ENCODE peak calls at places on chromosomes 3 and 15, in ten cellular contexts. One of them, this sample, is unnamed.

GRCh38 chr3:33884204-33884561 is 85.8 kb downstream of the PDCD6IP start:
- DNase-seq in astrocyte of the spinal cord: peak
- DNase-seq in NCI-H1092 treated with DMSO at 0.1 percent for 48 hours: no peak
- DNase-seq in neural crest cell: no peak
- DNase-seq in A549: peak
- DNase-seq in amniotic stem cell: no peak
- DNase-seq in GM12864: no peak
- DNase-seq in left cardiac atrium: peak
- DNase-seq in Calu3: peak
- DNase-seq in activated T-helper 1 cell treated with anti-CD3 and anti-CD28 coated beads, Interleukin-12 subunit alpha, Interleukin-12 subunit beta, Interleukin-2, Interleukin-4 antibody, amounts not matched to agents 30 ng/mL and 10 ng/mL and 1 ng/mL, durations not matched to agents 14 hours and 24 hours and 36 hours: no peak
- DNase-seq in this sample: no peak

GRCh38 chr15:70113304-70113700 is 15.6 kb upstream of the TLE3 start:
- DNase-seq in left cardiac atrium: peak
- DNase-seq in A549: no peak
- DNase-seq in astrocyte of the spinal cord: no peak
- DNase-seq in neural crest cell: no peak
- DNase-seq in amniotic stem cell: no peak
- DNase-seq in Calu3: no peak
- DNase-seq in GM12864: no peak
- DNase-seq in NCI-H1092 treated with DMSO at 0.1 percent for 48 hours: no peak
- DNase-seq in activated T-helper 1 cell treated with anti-CD3 and anti-CD28 coated beads, Interleukin-12 subunit alpha, Interleukin-12 subunit beta, Interleukin-2, Interleukin-4 antibody, amounts not matched to agents 30 ng/mL and 10 ng/mL and 1 ng/mL, durations not matched to agents 14 hours and 24 hours and 36 hours: no peak
- DNase-seq in this sample: no peak

GRCh38 chr3:48367201-48367600 is 4.8 kb upstream of the FBXW12 start:
- DNase-seq in A549: no peak
- DNase-seq in left cardiac atrium: no peak
- DNase-seq in amniotic stem cell: no peak
- DNase-seq in neural crest cell: no peak
- DNase-seq in astrocyte of the spinal cord: no peak
- DNase-seq in activated T-helper 1 cell treated with anti-CD3 and anti-CD28 coated beads, Interleukin-12 subunit alpha, Interleukin-12 subunit beta, Interleukin-2, Interleukin-4 antibody, amounts not matched to agents 30 ng/mL and 10 ng/mL and 1 ng/mL, durations not matched to agents 14 hours and 24 hours and 36 hours: no peak
- DNase-seq in NCI-H1092 treated with DMSO at 0.1 percent for 48 hours: peak
- DNase-seq in GM12864: no peak
- DNase-seq in Calu3: peak
- DNase-seq in this sample: no peak

GRCh38 chr3:116929534-116930222 is 220.1 kb downstream of the TUSC7 start:
- DNase-seq in amniotic stem cell: no peak
- DNase-seq in NCI-H1092 treated with DMSO at 0.1 percent for 48 hours: no peak
- DNase-seq in GM12864: no peak
- DNase-seq in astrocyte of the spinal cord: peak
- DNase-seq in activated T-helper 1 cell treated with anti-CD3 and anti-CD28 coated beads, Interleukin-12 subunit alpha, Interleukin-12 subunit beta, Interleukin-2, Interleukin-4 antibody, amounts not matched to agents 30 ng/mL and 10 ng/mL and 1 ng/mL, durations not matched to agents 14 hours and 24 hours and 36 hours: no peak
- DNase-seq in A549: no peak
- DNase-seq in Calu3: no peak
- DNase-seq in left cardiac atrium: no peak
- DNase-seq in neural crest cell: no peak
- DNase-seq in this sample: no peak

GRCh38 chr3:194481103-194481502 is 5.7 kb downstream of the ATP13A3 start:
- DNase-seq in left cardiac atrium: no peak
- DNase-seq in amniotic stem cell: no peak
- DNase-seq in neural crest cell: no peak
- DNase-seq in activated T-helper 1 cell treated with anti-CD3 and anti-CD28 coated beads, Interleukin-12 subunit alpha, Interleukin-12 subunit beta, Interleukin-2, Interleukin-4 antibody, amounts not matched to agents 30 ng/mL and 10 ng/mL and 1 ng/mL, durations not matched to agents 14 hours and 24 hours and 36 hours: no peak
- DNase-seq in NCI-H1092 treated with DMSO at 0.1 percent for 48 hours: no peak
- DNase-seq in astrocyte of the spinal cord: peak
- DNase-seq in Calu3: no peak
- DNase-seq in GM12864: no peak
- DNase-seq in A549: no peak
- DNase-seq in this sample: no peak

GRCh38 chr3:108127301-108127988 is 36.6 kb upstream of the CD47 start:
- DNase-seq in neural crest cell: no peak
- DNase-seq in astrocyte of the spinal cord: no peak
- DNase-seq in activated T-helper 1 cell treated with anti-CD3 and anti-CD28 coated beads, Interleukin-12 subunit alpha, Interleukin-12 subunit beta, Interleukin-2, Interleukin-4 antibody, amounts not matched to agents 30 ng/mL and 10 ng/mL and 1 ng/mL, durations not matched to agents 14 hours and 24 hours and 36 hours: peak
- DNase-seq in GM12864: peak
- DNase-seq in NCI-H1092 treated with DMSO at 0.1 percent for 48 hours: no peak
- DNase-seq in left cardiac atrium: no peak
- DNase-seq in amniotic stem cell: no peak
- DNase-seq in A549: no peak
- DNase-seq in Calu3: no peak
- DNase-seq in this sample: peak

GRCh38 chr15:39462691-39463090 is 118.2 kb upstream of the THBS1 start:
- DNase-seq in neural crest cell: no peak
- DNase-seq in NCI-H1092 treated with DMSO at 0.1 percent for 48 hours: no peak
- DNase-seq in A549: no peak
- DNase-seq in GM12864: no peak
- DNase-seq in astrocyte of the spinal cord: peak
- DNase-seq in activated T-helper 1 cell treated with anti-CD3 and anti-CD28 coated beads, Interleukin-12 subunit alpha, Interleukin-12 subunit beta, Interleukin-2, Interleukin-4 antibody, amounts not matched to agents 30 ng/mL and 10 ng/mL and 1 ng/mL, durations not matched to agents 14 hours and 24 hours and 36 hours: no peak
- DNase-seq in amniotic stem cell: no peak
- DNase-seq in Calu3: no peak
- DNase-seq in left cardiac atrium: no peak
- DNase-seq in this sample: no peak

GRCh38 chr3:37668431-37668830 is 193.2 kb upstream of the CTDSPL start:
- DNase-seq in neural crest cell: no peak
- DNase-seq in astrocyte of the spinal cord: no peak
- DNase-seq in Calu3: no peak
- DNase-seq in amniotic stem cell: no peak
- DNase-seq in activated T-helper 1 cell treated with anti-CD3 and anti-CD28 coated beads, Interleukin-12 subunit alpha, Interleukin-12 subunit beta, Interleukin-2, Interleukin-4 antibody, amounts not matched to agents 30 ng/mL and 10 ng/mL and 1 ng/mL, durations not matched to agents 14 hours and 24 hours and 36 hours: no peak
- DNase-seq in left cardiac atrium: peak
- DNase-seq in GM12864: no peak
- DNase-seq in NCI-H1092 treated with DMSO at 0.1 percent for 48 hours: no peak
- DNase-seq in A549: no peak
- DNase-seq in this sample: no peak

GRCh38 chr15:90594297-90594696 is 64.6 kb downstream of the CRTC3 start:
- DNase-seq in left cardiac atrium: peak
- DNase-seq in activated T-helper 1 cell treated with anti-CD3 and anti-CD28 coated beads, Interleukin-12 subunit alpha, Interleukin-12 subunit beta, Interleukin-2, Interleukin-4 antibody, amounts not matched to agents 30 ng/mL and 10 ng/mL and 1 ng/mL, durations not matched to agents 14 hours and 24 hours and 36 hours: peak
- DNase-seq in A549: no peak
- DNase-seq in amniotic stem cell: no peak
- DNase-seq in GM12864: no peak
- DNase-seq in astrocyte of the spinal cord: no peak
- DNase-seq in neural crest cell: no peak
- DNase-seq in Calu3: peak
- DNase-seq in NCI-H1092 treated with DMSO at 0.1 percent for 48 hours: peak
- DNase-seq in this sample: peak

GRCh38 chr15:45618813-45619212 is 16.0 kb upstream of the SQOR start:
- DNase-seq in left cardiac atrium: no peak
- DNase-seq in amniotic stem cell: no peak
- DNase-seq in GM12864: no peak
- DNase-seq in activated T-helper 1 cell treated with anti-CD3 and anti-CD28 coated beads, Interleukin-12 subunit alpha, Interleukin-12 subunit beta, Interleukin-2, Interleukin-4 antibody, amounts not matched to agents 30 ng/mL and 10 ng/mL and 1 ng/mL, durations not matched to agents 14 hours and 24 hours and 36 hours: no peak
- DNase-seq in NCI-H1092 treated with DMSO at 0.1 percent for 48 hours: peak
- DNase-seq in A549: no peak
- DNase-seq in astrocyte of the spinal cord: no peak
- DNase-seq in neural crest cell: no peak
- DNase-seq in Calu3: no peak
- DNase-seq in this sample: no peak

GRCh38 chr3:194828926-194829325 is 143.2 kb downstream of the FAM43A start:
- DNase-seq in left cardiac atrium: no peak
- DNase-seq in NCI-H1092 treated with DMSO at 0.1 percent for 48 hours: no peak
- DNase-seq in Calu3: no peak
- DNase-seq in GM12864: no peak
- DNase-seq in A549: no peak
- DNase-seq in astrocyte of the spinal cord: no peak
- DNase-seq in amniotic stem cell: no peak
- DNase-seq in activated T-helper 1 cell treated with anti-CD3 and anti-CD28 coated beads, Interleukin-12 subunit alpha, Interleukin-12 subunit beta, Interleukin-2, Interleukin-4 antibody, amounts not matched to agents 30 ng/mL and 10 ng/mL and 1 ng/mL, durations not matched to agents 14 hours and 24 hours and 36 hours: no peak
- DNase-seq in neural crest cell: no peak
- DNase-seq in this sample: no peak

GRCh38 chr15:42032376-42033213 is 11.8 kb upstream of the PLA2G4E start:
- DNase-seq in Calu3: no peak
- DNase-seq in GM12864: no peak
- DNase-seq in left cardiac atrium: no peak
- DNase-seq in activated T-helper 1 cell treated with anti-CD3 and anti-CD28 coated beads, Interleukin-12 subunit alpha, Interleukin-12 subunit beta, Interleukin-2, Interleukin-4 antibody, amounts not matched to agents 30 ng/mL and 10 ng/mL and 1 ng/mL, durations not matched to agents 14 hours and 24 hours and 36 hours: no peak
- DNase-seq in amniotic stem cell: no peak
- DNase-seq in NCI-H1092 treated with DMSO at 0.1 percent for 48 hours: no peak
- DNase-seq in astrocyte of the spinal cord: no peak
- DNase-seq in A549: no peak
- DNase-seq in neural crest cell: no peak
- DNase-seq in this sample: no peak

GRCh38 chr15:77018796-77019475 is 24.0 kb downstream of the PSTPIP1 start:
- DNase-seq in A549: no peak
- DNase-seq in amniotic stem cell: no peak
- DNase-seq in activated T-helper 1 cell treated with anti-CD3 and anti-CD28 coated beads, Interleukin-12 subunit alpha, Interleukin-12 subunit beta, Interleukin-2, Interleukin-4 antibody, amounts not matched to agents 30 ng/mL and 10 ng/mL and 1 ng/mL, durations not matched to agents 14 hours and 24 hours and 36 hours: no peak
- DNase-seq in left cardiac atrium: peak
- DNase-seq in NCI-H1092 treated with DMSO at 0.1 percent for 48 hours: no peak
- DNase-seq in astrocyte of the spinal cord: no peak
- DNase-seq in GM12864: no peak
- DNase-seq in neural crest cell: no peak
- DNase-seq in Calu3: no peak
- DNase-seq in this sample: no peak

GRCh38 chr3:10697918-10698317 is 118.1 kb upstream of the SLC6A11 start:
- DNase-seq in astrocyte of the spinal cord: no peak
- DNase-seq in Calu3: peak
- DNase-seq in amniotic stem cell: no peak
- DNase-seq in A549: no peak
- DNase-seq in activated T-helper 1 cell treated with anti-CD3 and anti-CD28 coated beads, Interleukin-12 subunit alpha, Interleukin-12 subunit beta, Interleukin-2, Interleukin-4 antibody, amounts not matched to agents 30 ng/mL and 10 ng/mL and 1 ng/mL, durations not matched to agents 14 hours and 24 hours and 36 hours: no peak
- DNase-seq in left cardiac atrium: no peak
- DNase-seq in NCI-H1092 treated with DMSO at 0.1 percent for 48 hours: no peak
- DNase-seq in neural crest cell: no peak
- DNase-seq in GM12864: no peak
- DNase-seq in this sample: no peak

GRCh38 chr15:41878355-41878699 is 15.5 kb downstream of the SPTBN5 start:
- DNase-seq in Calu3: no peak
- DNase-seq in neural crest cell: no peak
- DNase-seq in NCI-H1092 treated with DMSO at 0.1 percent for 48 hours: peak
- DNase-seq in A549: no peak
- DNase-seq in amniotic stem cell: no peak
- DNase-seq in activated T-helper 1 cell treated with anti-CD3 and anti-CD28 coated beads, Interleukin-12 subunit alpha, Interleukin-12 subunit beta, Interleukin-2, Interleukin-4 antibody, amounts not matched to agents 30 ng/mL and 10 ng/mL and 1 ng/mL, durations not matched to agents 14 hours and 24 hours and 36 hours: no peak
- DNase-seq in astrocyte of the spinal cord: no peak
- DNase-seq in left cardiac atrium: peak
- DNase-seq in GM12864: no peak
- DNase-seq in this sample: no peak

GRCh38 chr3:113247664-113248458 is 36.5 kb downstream of the BOC start:
- DNase-seq in amniotic stem cell: no peak
- DNase-seq in neural crest cell: no peak
- DNase-seq in GM12864: no peak
- DNase-seq in NCI-H1092 treated with DMSO at 0.1 percent for 48 hours: no peak
- DNase-seq in astrocyte of the spinal cord: no peak
- DNase-seq in A549: no peak
- DNase-seq in Calu3: no peak
- DNase-seq in activated T-helper 1 cell treated with anti-CD3 and anti-CD28 coated beads, Interleukin-12 subunit alpha, Interleukin-12 subunit beta, Interleukin-2, Interleukin-4 antibody, amounts not matched to agents 30 ng/mL and 10 ng/mL and 1 ng/mL, durations not matched to agents 14 hours and 24 hours and 36 hours: no peak
- DNase-seq in left cardiac atrium: no peak
- DNase-seq in this sample: no peak

GRCh38 chr3:127304121-127304744 is 16.4 kb upstream of the PRR20G start:
- DNase-seq in GM12864: no peak
- DNase-seq in Calu3: peak
- DNase-seq in astrocyte of the spinal cord: no peak
- DNase-seq in activated T-helper 1 cell treated with anti-CD3 and anti-CD28 coated beads, Interleukin-12 subunit alpha, Interleukin-12 subunit beta, Interleukin-2, Interleukin-4 antibody, amounts not matched to agents 30 ng/mL and 10 ng/mL and 1 ng/mL, durations not matched to agents 14 hours and 24 hours and 36 hours: no peak
- DNase-seq in amniotic stem cell: no peak
- DNase-seq in neural crest cell: no peak
- DNase-seq in A549: peak
- DNase-seq in left cardiac atrium: no peak
- DNase-seq in NCI-H1092 treated with DMSO at 0.1 percent for 48 hours: peak
- DNase-seq in this sample: no peak

GRCh38 chr15:60546764-60547163 is 67.8 kb upstream of the ICE2 start:
- DNase-seq in Calu3: no peak
- DNase-seq in astrocyte of the spinal cord: no peak
- DNase-seq in A549: no peak
- DNase-seq in left cardiac atrium: no peak
- DNase-seq in GM12864: no peak
- DNase-seq in NCI-H1092 treated with DMSO at 0.1 percent for 48 hours: no peak
- DNase-seq in neural crest cell: no peak
- DNase-seq in activated T-helper 1 cell treated with anti-CD3 and anti-CD28 coated beads, Interleukin-12 subunit alpha, Interleukin-12 subunit beta, Interleukin-2, Interleukin-4 antibody, amounts not matched to agents 30 ng/mL and 10 ng/mL and 1 ng/mL, durations not matched to agents 14 hours and 24 hours and 36 hours: no peak
- DNase-seq in amniotic stem cell: no peak
- DNase-seq in this sample: no peak

GRCh38 chr15:39273805-39274411 is 307.0 kb upstream of the THBS1 start:
- DNase-seq in A549: peak
- DNase-seq in neural crest cell: no peak
- DNase-seq in NCI-H1092 treated with DMSO at 0.1 percent for 48 hours: peak
- DNase-seq in left cardiac atrium: no peak
- DNase-seq in activated T-helper 1 cell treated with anti-CD3 and anti-CD28 coated beads, Interleukin-12 subunit alpha, Interleukin-12 subunit beta, Interleukin-2, Interleukin-4 antibody, amounts not matched to agents 30 ng/mL and 10 ng/mL and 1 ng/mL, durations not matched to agents 14 hours and 24 hours and 36 hours: no peak
- DNase-seq in astrocyte of the spinal cord: peak
- DNase-seq in amniotic stem cell: no peak
- DNase-seq in GM12864: no peak
- DNase-seq in Calu3: peak
- DNase-seq in this sample: no peak

GRCh38 chr3:123373535-123373987 is 75.3 kb downstream of the ADCY5 start:
- DNase-seq in left cardiac atrium: peak
- DNase-seq in GM12864: no peak
- DNase-seq in amniotic stem cell: no peak
- DNase-seq in neural crest cell: no peak
- DNase-seq in astrocyte of the spinal cord: no peak
- DNase-seq in A549: no peak
- DNase-seq in activated T-helper 1 cell treated with anti-CD3 and anti-CD28 coated beads, Interleukin-12 subunit alpha, Interleukin-12 subunit beta, Interleukin-2, Interleukin-4 antibody, amounts not matched to agents 30 ng/mL and 10 ng/mL and 1 ng/mL, durations not matched to agents 14 hours and 24 hours and 36 hours: no peak
- DNase-seq in Calu3: no peak
- DNase-seq in NCI-H1092 treated with DMSO at 0.1 percent for 48 hours: no peak
- DNase-seq in this sample: no peak

GRCh38 chr15:32994810-32995424 is 199.6 kb downstream of the FMN1 start:
- DNase-seq in GM12864: no peak
- DNase-seq in amniotic stem cell: no peak
- DNase-seq in left cardiac atrium: no peak
- DNase-seq in Calu3: no peak
- DNase-seq in A549: peak
- DNase-seq in activated T-helper 1 cell treated with anti-CD3 and anti-CD28 coated beads, Interleukin-12 subunit alpha, Interleukin-12 subunit beta, Interleukin-2, Interleukin-4 antibody, amounts not matched to agents 30 ng/mL and 10 ng/mL and 1 ng/mL, durations not matched to agents 14 hours and 24 hours and 36 hours: no peak
- DNase-seq in neural crest cell: no peak
- DNase-seq in astrocyte of the spinal cord: peak
- DNase-seq in NCI-H1092 treated with DMSO at 0.1 percent for 48 hours: peak
- DNase-seq in this sample: no peak

GRCh38 chr15:62464705-62465104 is 299.6 kb upstream of the C2CD4B start:
- DNase-seq in neural crest cell: no peak
- DNase-seq in activated T-helper 1 cell treated with anti-CD3 and anti-CD28 coated beads, Interleukin-12 subunit alpha, Interleukin-12 subunit beta, Interleukin-2, Interleukin-4 antibody, amounts not matched to agents 30 ng/mL and 10 ng/mL and 1 ng/mL, durations not matched to agents 14 hours and 24 hours and 36 hours: no peak
- DNase-seq in astrocyte of the spinal cord: peak
- DNase-seq in left cardiac atrium: no peak
- DNase-seq in Calu3: no peak
- DNase-seq in GM12864: no peak
- DNase-seq in NCI-H1092 treated with DMSO at 0.1 percent for 48 hours: no peak
- DNase-seq in A549: no peak
- DNase-seq in amniotic stem cell: peak
- DNase-seq in this sample: no peak

GRCh38 chr15:60062826-60063225 is 58.7 kb downstream of the FOXB1 start:
- DNase-seq in GM12864: no peak
- DNase-seq in Calu3: no peak
- DNase-seq in amniotic stem cell: no peak
- DNase-seq in A549: no peak
- DNase-seq in activated T-helper 1 cell treated with anti-CD3 and anti-CD28 coated beads, Interleukin-12 subunit alpha, Interleukin-12 subunit beta, Interleukin-2, Interleukin-4 antibody, amounts not matched to agents 30 ng/mL and 10 ng/mL and 1 ng/mL, durations not matched to agents 14 hours and 24 hours and 36 hours: no peak
- DNase-seq in astrocyte of the spinal cord: peak
- DNase-seq in NCI-H1092 treated with DMSO at 0.1 percent for 48 hours: no peak
- DNase-seq in neural crest cell: no peak
- DNase-seq in left cardiac atrium: no peak
- DNase-seq in this sample: no peak

GRCh38 chr3:106006571-106006970 is 137.8 kb upstream of the CBLB start:
- DNase-seq in NCI-H1092 treated with DMSO at 0.1 percent for 48 hours: no peak
- DNase-seq in A549: no peak
- DNase-seq in GM12864: no peak
- DNase-seq in left cardiac atrium: no peak
- DNase-seq in Calu3: no peak
- DNase-seq in neural crest cell: no peak
- DNase-seq in amniotic stem cell: no peak
- DNase-seq in astrocyte of the spinal cord: no peak
- DNase-seq in activated T-helper 1 cell treated with anti-CD3 and anti-CD28 coated beads, Interleukin-12 subunit alpha, Interleukin-12 subunit beta, Interleukin-2, Interleukin-4 antibody, amounts not matched to agents 30 ng/mL and 10 ng/mL and 1 ng/mL, durations not matched to agents 14 hours and 24 hours and 36 hours: no peak
- DNase-seq in this sample: no peak

GRCh38 chr3:140081836-140082331 is 146.9 kb downstream of the CLSTN2 start:
- DNase-seq in astrocyte of the spinal cord: no peak
- DNase-seq in amniotic stem cell: no peak
- DNase-seq in A549: no peak
- DNase-seq in GM12864: no peak
- DNase-seq in Calu3: no peak
- DNase-seq in NCI-H1092 treated with DMSO at 0.1 percent for 48 hours: no peak
- DNase-seq in neural crest cell: no peak
- DNase-seq in left cardiac atrium: no peak
- DNase-seq in activated T-helper 1 cell treated with anti-CD3 and anti-CD28 coated beads, Interleukin-12 subunit alpha, Interleukin-12 subunit beta, Interleukin-2, Interleukin-4 antibody, amounts not matched to agents 30 ng/mL and 10 ng/mL and 1 ng/mL, durations not matched to agents 14 hours and 24 hours and 36 hours: no peak
- DNase-seq in this sample: no peak

GRCh38 chr3:150168694-150169093 is 198.0 kb upstream of the PFN2 start:
- DNase-seq in activated T-helper 1 cell treated with anti-CD3 and anti-CD28 coated beads, Interleukin-12 subunit alpha, Interleukin-12 subunit beta, Interleukin-2, Interleukin-4 antibody, amounts not matched to agents 30 ng/mL and 10 ng/mL and 1 ng/mL, durations not matched to agents 14 hours and 24 hours and 36 hours: no peak
- DNase-seq in NCI-H1092 treated with DMSO at 0.1 percent for 48 hours: no peak
- DNase-seq in left cardiac atrium: peak
- DNase-seq in neural crest cell: no peak
- DNase-seq in astrocyte of the spinal cord: no peak
- DNase-seq in GM12864: no peak
- DNase-seq in Calu3: no peak
- DNase-seq in A549: no peak
- DNase-seq in amniotic stem cell: no peak
- DNase-seq in this sample: no peak